ENCODE peak calls at places on chromosome 17, in six cellular contexts. F, I, X, B, P and J are unnamed samples.

GRCh38 chr17:30243568-30243967 is 8.1 kb upstream of the SLC6A4 start:
- DNase-seq in F (no peak), I (no peak), X (no peak), B (no peak), P (no peak), J (no peak)

GRCh38 chr17:31456814-31457213 is 65.3 kb downstream of the RAB11FIP4 start:
- DNase-seq in F (no peak), I (no peak), X (no peak), B (no peak), P (no peak), J (no peak)

GRCh38 chr17:82648165-82648668 is at the start of gene WDR45B:
- DNase-seq in F (peak), I (peak), X (peak), B (peak), P (peak), J (peak)

GRCh38 chr17:2854662-2855061 is 58.4 kb downstream of the RAP1GAP2 start:
- DNase-seq in F (no peak), I (no peak), X (peak), B (peak), P (no peak), J (no peak)

GRCh38 chr17:10521949-10522348 is 3.6 kb upstream of the MYH1 start:
- DNase-seq in F (no peak), I (no peak), X (no peak), B (no peak), P (no peak), J (no peak)

GRCh38 chr17:1031711-1032110 is 34.8 kb downstream of the TIMM22 start:
- DNase-seq in F (no peak), I (no peak), X (peak), B (no peak), P (peak), J (no peak)

GRCh38 chr17:83160443-83161297 is 81.3 kb downstream of the METRNL start:
- DNase-seq in F (no peak), I (no peak), X (peak), B (no peak), P (no peak), J (no peak)

GRCh38 chr17:66889480-66890230 is 54.7 kb downstream of the CACNG5 start:
- DNase-seq in F (no peak), I (no peak), X (no peak), B (no peak), P (no peak), J (no peak)

GRCh38 chr17:4806420-4806769 is 557 bp upstream of the PLD2 start:
- DNase-seq in F (no peak), I (no peak), X (no peak), B (no peak), P (no peak), J (no peak)

GRCh38 chr17:6092182-6092922 is 22.2 kb downstream of the WSCD1 start:
- DNase-seq in F (no peak), I (no peak), X (no peak), B (no peak), P (no peak), J (no peak)

GRCh38 chr17:2871205-2871604 is 75.0 kb downstream of the RAP1GAP2 start:
- DNase-seq in F (no peak), I (no peak), X (no peak), B (no peak), P (no peak), J (no peak)

GRCh38 chr17:13513039-13513405 is 88.7 kb downstream of the HS3ST3A1 start:
- DNase-seq in F (peak), I (no peak), X (no peak), B (no peak), P (peak), J (no peak)

GRCh38 chr17:35716897-35717839 is 14.3 kb upstream of the RASL10B start:
- DNase-seq in F (peak), I (no peak), X (no peak), B (no peak), P (no peak), J (no peak)

GRCh38 chr17:38590988-38591758 is 14.6 kb downstream of the SRCIN1 start:
- DNase-seq in F (no peak), I (no peak), X (no peak), B (no peak), P (no peak), J (no peak)

GRCh38 chr17:43856141-43856540 is 9.2 kb downstream of the CD300LG start:
- DNase-seq in F (no peak), I (no peak), X (no peak), B (no peak), P (no peak), J (no peak)

GRCh38 chr17:82668631-82669099 is 20.4 kb upstream of the WDR45B start:
- DNase-seq in F (peak), I (no peak), X (peak), B (peak), P (no peak), J (no peak)

GRCh38 chr17:68600123-68600880 is 865 bp downstream of the FAM20A start:
- DNase-seq in F (no peak), I (no peak), X (peak), B (peak), P (peak), J (no peak)

GRCh38 chr17:13114601-13115024 is 96.8 kb upstream of the ELAC2 start:
- DNase-seq in F (peak), I (no peak), X (peak), B (peak), P (no peak), J (no peak)

DNA sequence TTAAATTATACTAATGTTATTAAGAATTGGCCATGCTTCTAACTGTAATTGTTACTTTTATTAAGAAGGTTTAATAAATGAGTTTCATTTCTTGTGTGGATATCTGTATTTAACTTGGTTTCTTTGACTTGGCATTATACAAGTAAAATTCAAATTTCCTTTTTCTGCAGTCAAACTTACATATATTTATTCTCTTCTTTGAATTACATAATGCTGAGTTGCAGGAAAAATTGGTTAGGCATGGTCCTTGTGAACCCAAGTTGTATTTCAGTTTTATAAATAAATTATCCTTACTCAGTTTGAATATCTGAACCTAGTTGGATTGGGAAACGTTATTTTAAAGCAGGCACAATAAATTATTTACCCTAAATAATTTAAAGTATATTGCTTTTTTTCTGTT is 54.8 kb downstream of the NLK start:
- DNase-seq in F (no peak), I (no peak), X (no peak), B (no peak), P (no peak), J (no peak)
- TF ChIP-seq POLR2A in F (no peak), I (no peak), X (no peak), B (no peak), P (no peak), J (no peak)

GRCh38 chr17:42313389-42313772 is 25.1 kb downstream of the STAT5A start:
- DNase-seq in F (no peak), I (no peak), X (no peak), B (no peak), P (no peak), J (no peak)

GRCh38 chr17:42310281-42311156 is 22.2 kb downstream of the STAT5A start:
- DNase-seq in F (no peak), I (no peak), X (no peak), B (no peak), P (peak), J (no peak)

GRCh38 chr17:42312035-42312284 is 23.7 kb downstream of the STAT5A start:
- DNase-seq in F (no peak), I (no peak), X (no peak), B (no peak), P (no peak), J (no peak)

GRCh38 chr17:42312285-42313130 is 24.2 kb downstream of the STAT5A start:
- DNase-seq in F (peak), I (no peak), X (peak), B (peak), P (peak), J (no peak)

GRCh38 chr17:42311240-42312034 is 23.1 kb downstream of the STAT5A start:
- DNase-seq in F (peak), I (no peak), X (peak), B (no peak), P (peak), J (no peak)
- H3K4me3 ChIP-seq in F (no peak), I (no peak), X (no peak), B (no peak), P (no peak), J (peak)

GRCh38 chr17:50266384-50267073 is 7.7 kb upstream of the TMEM92 start:
- DNase-seq in F (peak), I (no peak), X (peak), B (no peak), P (peak), J (no peak)
- TF ChIP-seq CTCF in F (peak), I (no peak), X (no peak), B (no peak), P (peak), J (no peak)

GRCh38 chr17:77456951-77457548 is 316.3 kb downstream of the SEC14L1 start:
- DNase-seq in F (no peak), I (no peak), X (no peak), B (no peak), P (no peak), J (no peak)
- TF ChIP-seq POLR2A in F (no peak), I (no peak), X (no peak), B (no peak), P (no peak), J (no peak)

GRCh38 chr17:48551206-48551597 is 6.3 kb upstream of the HOXB2 start:
- DNase-seq in F (peak), I (no peak), X (no peak), B (no peak), P (no peak), J (no peak)
- H3K4me3 ChIP-seq in F (no peak), I (no peak), X (no peak), B (no peak), P (no peak), J (peak)

DNA sequence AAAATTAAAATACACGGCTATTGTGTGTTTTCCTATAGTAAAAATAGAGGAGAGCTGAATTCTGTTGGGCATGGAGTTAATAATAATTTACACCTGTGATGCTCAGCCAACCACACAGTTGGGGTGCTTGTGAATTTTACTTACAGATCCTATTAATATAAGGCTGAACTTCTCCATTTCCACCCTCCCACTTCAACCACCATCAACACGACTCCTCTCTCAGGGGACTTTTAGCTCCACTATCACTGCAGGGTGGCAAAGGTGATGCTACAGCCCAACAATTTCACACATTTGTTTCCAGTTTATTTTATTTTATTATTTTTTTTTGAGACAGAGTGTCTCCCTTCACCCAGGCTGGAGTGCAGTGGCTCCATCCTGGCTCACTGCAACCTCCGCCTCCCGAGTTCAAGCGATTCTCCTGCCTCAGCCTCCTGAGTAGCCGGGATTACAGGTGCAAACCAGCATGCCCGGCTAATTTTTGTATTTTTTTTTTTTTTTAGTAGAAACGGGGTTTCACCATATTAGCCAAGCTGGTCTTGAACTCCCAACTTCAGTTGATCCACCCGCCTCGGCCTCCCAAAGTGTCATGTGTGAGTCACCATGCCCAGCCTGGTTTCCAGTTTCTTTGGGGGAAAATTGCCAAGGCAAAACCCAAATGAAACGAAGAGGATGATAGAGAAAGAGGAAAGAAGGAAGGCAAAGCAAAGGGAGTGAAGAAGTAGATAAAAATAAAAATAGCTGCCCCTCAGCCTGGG is 57.9 kb downstream of the GNA13 start:
- DNase-seq in F (no peak), I (no peak), X (no peak), B (no peak), P (no peak), J (no peak)
- TF ChIP-seq CTCF in F (no peak), I (no peak), X (no peak), B (no peak), P (no peak), J (no peak)

GRCh38 chr17:7697828-7698588 is 7.0 kb upstream of the EFNB3 start:
- DNase-seq in F (no peak), I (no peak), X (no peak), B (no peak), P (no peak), J (no peak)
- TF ChIP-seq POLR2A in F (no peak), I (no peak), X (no peak), B (no peak), P (no peak), J (no peak)

GRCh38 chr17:16517477-16517876 is 25.5 kb upstream of the LRRC75A start:
- DNase-seq in F (no peak), I (no peak), X (no peak), B (no peak), P (no peak), J (no peak)

GRCh38 chr17:16515933-16516332 is 23.9 kb upstream of the LRRC75A start:
- DNase-seq in F (no peak), I (no peak), X (no peak), B (no peak), P (no peak), J (no peak)

GRCh38 chr17:16519021-16519420 is 27.0 kb upstream of the LRRC75A start:
- DNase-seq in F (no peak), I (no peak), X (no peak), B (no peak), P (no peak), J (no peak)

GRCh38 chr17:16513858-16514257 is 21.9 kb upstream of the LRRC75A start:
- DNase-seq in F (no peak), I (no peak), X (no peak), B (no peak), P (no peak), J (no peak)

DNA sequence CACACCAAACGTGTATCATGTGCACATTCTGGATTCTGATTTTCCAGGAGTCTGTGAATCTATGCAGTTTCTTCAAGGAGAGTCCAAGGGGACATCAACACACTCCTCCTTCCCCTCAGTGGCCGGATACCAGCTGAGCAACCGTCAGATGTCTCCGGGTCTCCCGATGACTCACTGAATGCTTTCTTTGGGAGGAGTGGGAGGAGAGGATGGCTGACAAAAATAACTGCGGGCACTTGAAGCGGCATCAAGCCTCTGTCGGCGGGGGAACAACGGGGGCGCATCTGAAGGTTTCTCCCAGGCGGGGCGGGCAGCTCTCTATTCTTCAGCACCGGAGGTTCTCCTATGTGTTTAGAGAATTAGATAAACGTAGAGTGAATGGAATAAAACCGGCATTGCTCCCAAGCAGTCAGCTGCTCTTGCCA is 24.6 kb upstream of the LRRC75A start:
- DNase-seq in F (peak), I (no peak), X (peak), B (peak), P (peak), J (no peak)
- H3K4me3 ChIP-seq in F (no peak), I (no peak), X (no peak), B (peak), P (no peak), J (no peak)

GRCh38 chr17:63347475-63347874 is 98.6 kb downstream of the CYB561 start:
- DNase-seq in F (no peak), I (no peak), X (no peak), B (no peak), P (no peak), J (no peak)
- TF ChIP-seq CTCF in F (no peak), I (no peak), X (no peak), B (no peak), P (no peak), J (no peak)

GRCh38 chr17:42459983-42460300 is 1.3 kb downstream of the ATP6V0A1 start:
- DNase-seq in F (peak), I (no peak), X (no peak), B (no peak), P (no peak), J (no peak)

GRCh38 chr17:42459256-42459982 is 741 bp downstream of the ATP6V0A1 start:
- DNase-seq in F (peak), I (no peak), X (peak), B (peak), P (peak), J (no peak)

GRCh38 chr17:42460371-42460770 is 1.7 kb downstream of the ATP6V0A1 start:
- DNase-seq in F (no peak), I (no peak), X (no peak), B (no peak), P (no peak), J (no peak)

GRCh38 chr17:42457107-42457787 is 1.4 kb upstream of the ATP6V0A1 start:
- DNase-seq in F (no peak), I (peak), X (no peak), B (no peak), P (no peak), J (no peak)

GRCh38 chr17:42458497-42459255 is at the start of gene ATP6V0A1:
- DNase-seq in F (peak), I (peak), X (peak), B (peak), P (peak), J (peak)
- TF ChIP-seq POLR2A in F (peak), I (peak), X (peak), B (peak), P (peak), J (peak)